ENCODE peak calls at places on chromosomes 13 and 19, in six cellular contexts. S is ovary; W is CD4-positive, alpha-beta memory T cell; V is cardiac muscle cell; A is psoas muscle; E is AG04450. N is an unnamed sample.

GRCh38 chr13:37618554-37618953 is 20.0 kb upstream of the POSTN start:
- DNase-seq in S (no peak), W (no peak), V (no peak), A (no peak), E (no peak), N (no peak)

GRCh38 chr19:51479531-51480331 is 1.4 kb downstream of the CEACAM18 start:
- DNase-seq in S (no peak), W (no peak), V (no peak), A (no peak), E (no peak), N (no peak)

GRCh38 chr19:10155834-10156233 is 36.1 kb upstream of the EIF3G start:
- DNase-seq in S (no peak), W (no peak), V (no peak), A (no peak), E (no peak), N (no peak)

GRCh38 chr13:37226966-37227365 is 121.5 kb upstream of the CSNK1A1L start:
- DNase-seq in S (no peak), W (no peak), V (no peak), A (no peak), E (peak), N (no peak)

GRCh38 chr19:31220540-31220939 is 128.7 kb downstream of the TSHZ3 start:
- DNase-seq in S (no peak), W (peak), V (peak), A (no peak), E (no peak), N (no peak)

GRCh38 chr13:112705286-112705685 is 15.4 kb downstream of the ATP11A start:
- DNase-seq in S (peak), W (no peak), V (no peak), A (peak), E (no peak), N (no peak)

GRCh38 chr13:27242642-27243185 is 8.6 kb upstream of the RPL21 start:
- DNase-seq in S (no peak), W (no peak), V (no peak), A (no peak), E (no peak), N (no peak)

GRCh38 chr19:37304190-37304883 is 66.6 kb upstream of the ZNF527 start:
- DNase-seq in S (no peak), W (no peak), V (peak), A (peak), E (no peak), N (no peak)

GRCh38 chr19:47541507-47541906 is 26.6 kb upstream of the NAPA start:
- DNase-seq in S (no peak), W (peak), V (peak), A (no peak), E (no peak), N (no peak)

GRCh38 chr13:111548805-111549204 is 228.4 kb downstream of the TEX29 start:
- DNase-seq in S (no peak), W (no peak), V (no peak), A (no peak), E (no peak), N (no peak)

GRCh38 chr19:29917911-29918310 is 24.1 kb upstream of the URI1 start:
- DNase-seq in S (no peak), W (no peak), V (no peak), A (no peak), E (no peak), N (no peak)

GRCh38 chr13:91369432-91369831 is 21.9 kb downstream of the MIR17HG start:
- DNase-seq in S (no peak), W (no peak), V (no peak), A (no peak), E (no peak), N (no peak)

GRCh38 chr13:28268800-28269223 is 130.5 kb downstream of the PAN3 start:
- DNase-seq in S (no peak), W (peak), V (no peak), A (no peak), E (no peak), N (no peak)

GRCh38 chr19:58544591-58545285 is 874 bp downstream of the TRIM28 start:
- DNase-seq in S (no peak), W (no peak), V (peak), A (no peak), E (no peak), N (no peak)

GRCh38 chr13:54185101-54185500 is 1156.5 kb downstream of the OLFM4 start:
- DNase-seq in S (no peak), W (no peak), V (no peak), A (no peak), E (no peak), N (no peak)

GRCh38 chr13:108213946-108214345 is 1.4 kb downstream of the LIG4 start:
- DNase-seq in S (no peak), W (no peak), V (no peak), A (no peak), E (no peak), N (no peak)

GRCh38 chr19:1566392-1567115 is 1.6 kb downstream of the MEX3D start:
- DNase-seq in S (peak), W (no peak), V (peak), A (peak), E (peak), N (peak)

GRCh38 chr19:7494416-7495098 is 5.7 kb upstream of the PEX11G start:
- DNase-seq in S (peak), W (no peak), V (no peak), A (peak), E (no peak), N (peak)

GRCh38 chr13:30846844-30847243 is 59.2 kb upstream of the MEDAG start:
- DNase-seq in S (no peak), W (no peak), V (no peak), A (no peak), E (no peak), N (no peak)

GRCh38 chr19:2166741-2167738 is 3.3 kb downstream of the DOT1L start:
- DNase-seq in S (peak), W (no peak), V (no peak), A (peak), E (no peak), N (peak)

GRCh38 chr13:93151277-93151676 is 75.3 kb upstream of the GPC6 start:
- DNase-seq in S (no peak), W (no peak), V (no peak), A (no peak), E (peak), N (no peak)

GRCh38 chr13:94656766-94657165 is 55.1 kb downstream of the GPR180 start:
- DNase-seq in S (no peak), W (no peak), V (no peak), A (no peak), E (peak), N (no peak)

GRCh38 chr13:85254641-85255040 is 544.6 kb downstream of the SLITRK6 start:
- DNase-seq in S (no peak), W (no peak), V (no peak), A (no peak), E (no peak), N (no peak)

GRCh38 chr13:35470671-35471465 is 5.6 kb downstream of the MAB21L1 start:
- DNase-seq in S (peak), W (no peak), V (peak), A (peak), E (no peak), N (no peak)

GRCh38 chr19:49231389-49231788 is 73.8 kb downstream of the TRPM4 start:
- DNase-seq in S (no peak), W (peak), V (no peak), A (no peak), E (no peak), N (no peak)

GRCh38 chr19:27647423-27647822 is 1565.5 kb downstream of the UQCRFS1 start:
- DNase-seq in S (no peak), W (no peak), V (no peak), A (no peak), E (no peak), N (no peak)
- H3K27ac ChIP-seq in S (no peak), W (no peak), V (no peak), A (no peak), E (no peak), N (no peak)

DNA sequence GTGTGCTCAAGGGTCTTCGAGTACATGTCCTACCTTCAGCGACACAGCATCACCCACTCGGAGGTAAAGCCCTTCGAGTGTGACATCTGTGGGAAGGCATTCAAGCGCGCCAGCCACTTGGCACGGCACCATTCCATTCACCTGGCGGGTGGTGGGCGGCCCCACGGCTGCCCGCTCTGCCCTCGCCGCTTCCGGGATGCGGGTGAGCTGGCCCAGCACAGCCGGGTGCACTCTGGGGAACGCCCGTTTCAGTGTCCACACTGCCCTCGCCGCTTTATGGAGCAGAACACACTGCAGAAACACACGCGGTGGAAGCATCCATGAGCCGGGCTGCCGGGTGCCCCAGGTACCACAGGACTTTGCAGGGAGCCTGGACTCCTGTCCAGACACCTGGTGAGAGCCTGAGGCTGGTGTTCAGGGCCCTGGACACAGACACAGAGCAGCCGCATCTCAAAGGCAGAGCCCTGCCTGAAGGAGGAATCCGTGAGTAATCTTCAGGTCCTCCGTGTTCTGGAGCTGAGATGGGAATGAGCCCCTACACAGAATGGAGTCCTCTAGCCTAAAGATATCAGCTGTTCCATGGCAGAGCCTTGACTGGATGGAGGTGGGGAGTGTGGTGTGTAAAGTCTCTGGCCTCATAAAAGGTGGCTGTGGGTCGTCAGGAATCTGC is 1.5 kb downstream of the ZNF581 start:
- DNase-seq in S (no peak), W (no peak), V (no peak), A (no peak), E (no peak), N (no peak)
- H3K27ac ChIP-seq in S (no peak), W (no peak), V (no peak), A (peak), E (no peak), N (no peak)

DNA sequence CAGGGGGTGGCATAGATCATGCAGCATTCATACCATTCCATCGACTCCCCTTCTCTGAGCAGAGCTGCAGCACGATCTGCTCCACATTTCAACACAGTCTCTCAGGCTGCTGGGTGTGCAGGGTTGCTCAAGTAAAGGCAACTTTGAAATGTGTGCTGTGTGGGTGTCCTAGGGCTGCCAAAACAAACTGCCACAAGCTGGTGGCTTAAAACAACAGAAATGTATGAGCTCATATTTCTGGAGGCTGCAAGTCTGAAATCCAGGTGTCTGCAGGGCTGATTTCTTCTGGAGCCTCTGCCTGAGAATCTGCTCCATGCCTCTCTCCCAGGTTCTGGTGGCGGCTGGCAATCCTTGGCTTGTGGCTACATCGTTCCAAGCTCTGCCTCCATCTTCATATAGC is 63.7 kb upstream of the WDFY2 start:
- DNase-seq in S (no peak), W (no peak), V (no peak), A (no peak), E (peak), N (no peak)
- H3K27ac ChIP-seq in S (no peak), W (no peak), V (no peak), A (no peak), E (peak), N (no peak)

DNA sequence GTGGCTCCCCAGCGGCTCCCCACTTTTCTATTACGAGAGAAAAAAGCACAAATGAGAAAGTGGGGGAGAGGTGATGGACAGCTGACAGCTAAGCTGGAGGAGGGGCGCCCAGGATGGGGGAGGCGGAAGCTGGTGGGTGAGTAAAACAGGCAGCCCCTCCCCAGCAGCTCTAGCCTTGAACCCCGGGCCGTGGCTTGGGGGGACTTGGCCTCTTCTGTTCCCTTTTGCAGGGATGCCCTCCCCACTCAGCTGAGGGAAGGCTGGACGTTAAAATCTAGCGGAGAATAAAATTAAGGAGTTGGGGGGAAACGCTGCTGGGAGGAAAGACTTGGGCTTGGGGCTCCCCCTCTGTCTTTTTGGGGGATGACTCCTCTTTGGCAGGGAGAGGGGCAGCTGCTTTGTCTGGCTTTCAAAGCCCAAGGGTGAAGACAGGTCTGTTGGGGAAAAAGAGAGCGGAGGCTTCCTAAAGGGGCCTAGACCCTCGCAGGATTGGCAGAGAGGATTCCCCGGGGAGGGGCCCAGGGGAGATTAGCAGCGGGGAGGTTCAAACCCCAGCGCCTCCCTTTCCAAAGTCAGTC is 1.4 kb upstream of the SAMD1 start:
- DNase-seq in S (no peak), W (no peak), V (no peak), A (no peak), E (no peak), N (no peak)
- H3K27ac ChIP-seq in S (peak), W (peak), V (peak), A (peak), E (no peak), N (peak)

GRCh38 chr19:34084396-34085145 is 87.7 kb upstream of the LSM14A start:
- DNase-seq in S (no peak), W (no peak), V (no peak), A (no peak), E (no peak), N (no peak)
- H3K27ac ChIP-seq in S (no peak), W (no peak), V (no peak), A (no peak), E (no peak), N (no peak)

DNA sequence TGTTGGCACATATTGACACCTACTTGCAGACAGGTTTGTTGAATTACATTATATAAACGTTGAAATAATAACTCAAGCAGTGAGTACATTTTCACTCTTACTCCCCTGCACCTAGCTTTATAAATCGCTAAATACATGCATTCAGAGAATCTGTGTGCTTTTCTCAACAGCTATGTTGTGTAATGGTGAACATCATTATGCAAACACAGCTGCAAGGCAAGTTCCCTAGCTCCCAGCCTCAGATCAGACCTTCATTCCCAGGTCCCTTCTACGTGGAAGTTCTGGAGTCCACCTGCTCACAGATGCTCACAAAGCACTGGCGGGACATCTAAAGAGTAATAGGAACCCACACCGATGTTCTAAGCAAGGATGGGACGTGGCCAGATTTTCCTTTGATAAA is 86.8 kb upstream of the PEG3 start:
- DNase-seq in S (no peak), W (no peak), V (no peak), A (no peak), E (no peak), N (no peak)
- H3K27ac ChIP-seq in S (no peak), W (no peak), V (no peak), A (no peak), E (no peak), N (no peak)

DNA sequence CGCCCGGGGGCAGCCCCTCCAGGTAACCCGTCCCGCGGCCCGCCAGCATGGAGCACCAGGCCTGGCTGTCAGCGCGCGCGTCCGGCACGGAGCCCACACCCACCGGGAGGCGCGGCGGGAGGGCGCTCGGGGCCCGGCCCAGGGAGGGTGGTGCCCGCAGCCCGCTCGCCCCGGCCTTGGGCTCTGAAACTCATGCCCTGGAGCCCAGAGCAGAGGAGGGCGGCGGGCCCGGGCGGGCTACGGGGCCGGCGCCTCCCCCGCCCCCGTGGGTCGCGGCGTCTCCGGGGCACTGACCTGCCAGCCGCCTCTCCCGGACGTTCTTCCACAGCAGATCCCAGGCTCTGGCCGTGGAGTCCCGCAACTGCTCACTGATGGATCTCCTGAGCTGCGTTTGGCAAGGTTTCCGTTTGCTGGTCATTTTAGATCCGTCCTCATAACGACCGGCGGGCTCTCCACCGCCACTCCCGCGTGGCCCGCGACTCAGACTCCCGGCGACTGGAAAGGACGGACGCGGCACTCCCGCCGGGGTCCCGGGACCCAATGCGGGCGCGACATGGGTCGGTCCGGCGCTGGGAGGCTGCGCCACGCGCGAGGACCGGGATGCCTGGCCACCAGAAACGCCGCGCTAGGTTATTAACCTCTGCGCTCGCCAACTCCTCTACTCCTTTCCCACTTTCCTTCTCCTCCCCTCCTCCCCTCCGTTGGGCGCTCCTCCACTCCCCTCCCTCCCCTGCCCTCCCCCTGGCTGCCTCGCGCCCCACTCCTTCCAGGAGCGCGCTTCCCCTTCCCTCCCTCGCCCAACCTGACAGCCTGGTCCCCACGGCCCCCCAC is 64.7 kb upstream of the STARD13 start:
- DNase-seq in S (peak), W (no peak), V (peak), A (peak), E (no peak), N (no peak)
- H3K27ac ChIP-seq in S (peak), W (no peak), V (no peak), A (peak), E (peak), N (peak)

DNA sequence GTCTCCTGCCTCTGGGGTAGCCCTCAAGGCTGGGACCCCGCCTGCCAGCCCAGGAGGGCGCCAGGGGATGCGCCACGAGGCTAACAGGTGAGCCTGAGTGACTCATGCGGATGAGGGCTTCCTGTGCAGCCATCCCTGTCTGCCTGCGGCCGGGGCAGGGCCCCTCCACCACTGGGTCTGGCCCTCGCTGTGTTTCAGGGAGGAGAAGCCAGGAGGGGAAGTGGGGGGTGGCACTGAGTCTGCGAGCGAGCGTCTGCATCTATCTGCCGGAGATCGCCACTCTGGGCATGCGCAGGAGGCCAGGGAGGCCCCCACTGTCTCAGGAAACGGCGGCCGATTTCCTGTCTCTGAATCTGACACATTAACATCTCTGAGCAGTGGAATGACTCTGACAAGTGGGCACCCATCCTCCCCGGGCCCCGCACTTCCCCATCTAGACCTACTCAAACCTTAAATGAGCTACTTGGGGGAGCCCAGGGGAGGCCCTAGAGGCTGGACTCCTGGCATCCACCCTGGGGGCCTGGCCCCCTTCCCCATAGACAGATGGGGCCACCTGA is 19.7 kb downstream of the RFX1 start:
- DNase-seq in S (peak), W (peak), V (no peak), A (peak), E (peak), N (peak)
- H3K27ac ChIP-seq in S (no peak), W (peak), V (no peak), A (peak), E (peak), N (peak)

N was measured in caudate nucleus.